ENCODE peak calls at places on chromosomes 6 and 20, in four cellular contexts. Y, I, M and U are unnamed samples.

GRCh38 chr6:136609878-136610706 is 59.9 kb upstream of the MAP7 start:
- DNase-seq in Y (no peak), M (no peak), I (no peak), U (peak; percentile 88)

GRCh38 chr6:123913858-123914257 is 110.2 kb downstream of the NKAIN2 start:
- DNase-seq in I (no peak), M (no peak), Y (no peak), U (no peak)

GRCh38 chr20:40687384-40688128 is 1.5 kb downstream of the MAFB start:
- DNase-seq in I (peak; percentile 77), Y (no peak), M (no peak), U (no peak)

GRCh38 chr6:41732601-41733348 is 2.6 kb downstream of the TFEB start:
- DNase-seq in M (no peak), I (peak; percentile 77), Y (peak; percentile 82), U (no peak)

GRCh38 chr20:19908586-19908985 is 108.6 kb upstream of the NAA20 start:
- DNase-seq in Y (no peak), M (no peak), I (no peak), U (no peak)

GRCh38 chr6:8939615-8940014 is 504.3 kb upstream of the SLC35B3 start:
- DNase-seq in M (peak; percentile 26), I (no peak), Y (no peak), U (peak; percentile 6)

GRCh38 chr6:110180228-110181008 is at the start of gene CDC40:
- DNase-seq in I (peak; percentile 61), M (peak; percentile 52), Y (no peak), U (peak; percentile 51)

GRCh38 chr6:131159578-131159977 is 24.3 kb downstream of the AKAP7 start:
- DNase-seq in M (no peak), I (no peak), Y (no peak), U (peak; percentile 34)

GRCh38 chr6:109867970-109868358 is 110.1 kb upstream of the GPR6 start:
- DNase-seq in I (no peak), Y (no peak), M (no peak), U (no peak)

GRCh38 chr6:95742895-95743294 is 165.6 kb downstream of the MANEA start:
- DNase-seq in M (no peak), Y (no peak), I (no peak), U (no peak)

GRCh38 chr6:41707565-41708200 is 27.7 kb downstream of the TFEB start:
- DNase-seq in M (no peak), I (no peak), Y (peak; percentile 45), U (no peak)

GRCh38 chr6:74870403-74870802 is 335.4 kb downstream of the COL12A1 start:
- DNase-seq in I (no peak), M (no peak), Y (no peak), U (no peak)

GRCh38 chr6:84052204-84052882 is 18.8 kb downstream of the MRAP2 start:
- DNase-seq in Y (no peak), I (peak; percentile 87), M (peak; percentile 83), U (peak; percentile 46)